ENCODE peak calls at places on chromosomes 11 and 22, in seven cellular contexts. K, L, J, Z, V, E and U are unnamed samples.

GRCh38 chr22:42283288-42284229 is 13.1 kb upstream of the TCF20 start:
- DNase-seq in L (no peak), J (no peak), Z (no peak), K (no peak), V (peak; percentile 26), E (peak; percentile 46), U (no peak)

GRCh38 chr11:29486301-29486700 is 530.5 kb downstream of the KCNA4 start:
- DNase-seq in Z (no peak), K (no peak), V (no peak), L (no peak), E (no peak), J (no peak), U (no peak)

GRCh38 chr11:8281266-8281665 is 17.6 kb upstream of the LMO1 start:
- DNase-seq in Z (no peak), J (no peak), E (no peak), L (no peak), K (no peak), V (no peak), U (no peak)

GRCh38 chr22:22103078-22103593 is 120.5 kb upstream of the TOP3B start:
- DNase-seq in K (peak; percentile 34), E (no peak), L (peak; percentile 42), V (peak; percentile 33), J (no peak), Z (peak; percentile 17), U (no peak)

GRCh38 chr11:68036717-68037239 is 2.0 kb upstream of the TCIRG1 start:
- DNase-seq in J (no peak), K (peak; percentile 77), E (no peak), L (no peak), V (no peak), Z (peak; percentile 65), U (no peak)

GRCh38 chr11:116808262-116809175 is 14.6 kb downstream of the APOA4 start:
- DNase-seq in Z (no peak), E (no peak), J (no peak), K (no peak), V (no peak), L (no peak), U (peak; percentile 63)

GRCh38 chr11:68664141-68664540 is 20.2 kb upstream of the GAL start:
- DNase-seq in V (no peak), J (no peak), K (no peak), Z (no peak), E (no peak), L (no peak), U (no peak)

GRCh38 chr11:68978931-68979591 is 1.7 kb downstream of the MRGPRD start:
- DNase-seq in Z (no peak), V (no peak), J (no peak), E (no peak), L (no peak), K (no peak), U (no peak)

GRCh38 chr11:112780351-112781043 is 180.7 kb upstream of the NCAM1 start:
- DNase-seq in E (no peak), K (peak; percentile 86), Z (no peak), J (no peak), V (no peak), L (no peak), U (peak; percentile 42)